ENCODE peak calls at places on chromosomes 12 and 14, in seven cellular contexts. R is activated CD8-positive, alpha-beta memory T cell treated with anti-CD3 and anti-CD28 coated beads, Interleukin-2, amount 50 U/mL, for 4 hours; K is activated CD4-positive, alpha-beta memory T cell treated with anti-CD3 and anti-CD28 coated beads, Interleukin-2, amount 10 ng/mL, durations not matched to agents 7 days and 5 days; Y is iPS DF 19.7; I is stimulated activated CD8-positive, alpha-beta memory T cell treated with anti-CD3 and anti-CD28 coated beads, Interleukin-15, amount 100 ng/mL, for 24 hours; S is activated T-cell treated with anti-CD3 and anti-CD28 coated beads, Interleukin-2, amount 50 U/mL, for 24 hours; N is NCI-H1105. J is an unnamed sample.

GRCh38 chr14:53501361-53502320 is 348.5 kb upstream of the DDHD1 start:
- DNase-seq in N (no peak), R (no peak), I (no peak), S (no peak), Y (no peak), K (no peak), J (no peak)

GRCh38 chr12:12016284-12017100 is 54.2 kb upstream of the BCL2L14 start:
- DNase-seq in K (no peak), Y (no peak), R (no peak), N (no peak), I (no peak), S (peak), J (no peak)

GRCh38 chr12:116317986-116318737 is 40.7 kb upstream of the MED13L start:
- DNase-seq in Y (no peak), I (no peak), S (no peak), N (no peak), R (no peak), K (no peak), J (no peak)

GRCh38 chr12:9674226-9674590 is 4.7 kb downstream of the CLEC2D start:
- DNase-seq in S (peak), K (peak), N (no peak), R (no peak), I (no peak), Y (no peak), J (no peak)

GRCh38 chr14:103273145-103273846 is 60.7 kb upstream of the EIF5 start:
- DNase-seq in N (no peak), S (no peak), K (no peak), Y (no peak), I (no peak), R (no peak), J (peak)

GRCh38 chr12:123131291-123131831 is 19.5 kb downstream of the PITPNM2 start:
- DNase-seq in K (no peak), R (no peak), S (no peak), I (no peak), N (peak), Y (no peak), J (peak)

GRCh38 chr12:94571556-94571955 is 78.8 kb downstream of the TMCC3 start:
- DNase-seq in Y (no peak), R (no peak), K (no peak), S (no peak), I (no peak), N (no peak), J (peak)

GRCh38 chr12:26304273-26304672 is 108.9 kb downstream of the SSPN start:
- DNase-seq in N (no peak), R (no peak), Y (no peak), K (no peak), S (no peak), I (no peak), J (no peak)

GRCh38 chr14:67285876-67286452 is 44.7 kb downstream of the PALS1 start:
- DNase-seq in R (no peak), Y (no peak), I (no peak), N (peak), S (no peak), K (no peak), J (no peak)

GRCh38 chr12:30975581-30975980 is 49.0 kb downstream of the TSPAN11 start:
- DNase-seq in R (no peak), Y (no peak), I (no peak), S (no peak), N (no peak), K (no peak), J (no peak)

GRCh38 chr14:37081220-37081619 is 91.2 kb downstream of the SLC25A21 start:
- DNase-seq in S (no peak), I (no peak), Y (no peak), R (no peak), N (no peak), K (no peak), J (no peak)

GRCh38 chr14:66403183-66403582 is 83.0 kb upstream of the CCDC196 start:
- DNase-seq in K (no peak), I (no peak), Y (no peak), R (no peak), S (no peak), N (peak), J (no peak)

GRCh38 chr14:71758198-71758955 is 173.9 kb upstream of the RGS6 start:
- DNase-seq in N (no peak), K (no peak), I (no peak), Y (no peak), S (no peak), R (no peak), J (no peak)

GRCh38 chr12:34393821-34394150 is 371.5 kb downstream of the ALG10 start:
- DNase-seq in N (no peak), I (no peak), K (no peak), R (peak), Y (no peak), S (peak), J (no peak)

GRCh38 chr12:114692558-114693531 is 8.9 kb upstream of the TBX3 start:
- DNase-seq in S (no peak), N (no peak), K (no peak), Y (no peak), R (no peak), I (no peak), J (no peak)

GRCh38 chr14:65095633-65096205 is 6.6 kb downstream of the MAX start:
- DNase-seq in Y (no peak), N (peak), I (no peak), K (no peak), S (no peak), R (no peak), J (peak)

GRCh38 chr12:48816148-48816854 is 2.0 kb upstream of the CACNB3 start:
- DNase-seq in S (no peak), I (no peak), R (no peak), K (no peak), Y (no peak), N (no peak), J (peak)

GRCh38 chr14:23636317-23637211 is at the start of gene DHRS2:
- DNase-seq in Y (no peak), K (no peak), I (no peak), R (no peak), N (no peak), S (no peak), J (no peak)

GRCh38 chr12:61870658-61871559 is 389.3 kb upstream of the USP15 start:
- DNase-seq in Y (no peak), N (no peak), I (no peak), S (no peak), R (no peak), K (peak), J (no peak)

GRCh38 chr14:53430870-53431269 is 277.7 kb upstream of the DDHD1 start:
- DNase-seq in S (no peak), N (no peak), Y (no peak), R (no peak), K (no peak), I (no peak), J (no peak)

GRCh38 chr12:1836854-1837411 is 16.6 kb downstream of the LRTM2 start:
- DNase-seq in Y (no peak), N (no peak), K (no peak), S (no peak), I (no peak), R (no peak), J (no peak)

GRCh38 chr12:57890191-57891120 is 43.9 kb upstream of the CTDSP2 start:
- DNase-seq in N (no peak), R (no peak), K (no peak), I (no peak), Y (no peak), S (no peak), J (no peak)

GRCh38 chr12:108611884-108612415 is 14.1 kb upstream of the TMEM119 start:
- DNase-seq in Y (peak), S (peak), N (no peak), R (peak), K (peak), I (no peak), J (no peak)

GRCh38 chr14:104093366-104094055 is 8.0 kb downstream of the ASPG start:
- DNase-seq in K (no peak), I (no peak), Y (no peak), R (no peak), S (no peak), N (no peak), J (peak)

GRCh38 chr14:105880616-105881015 is 354.2 kb downstream of the TMEM121 start:
- DNase-seq in K (no peak), Y (no peak), N (no peak), R (peak), S (peak), I (no peak), J (peak)

GRCh38 chr12:47244730-47245285 is 165.0 kb upstream of the AMIGO2 start:
- DNase-seq in I (no peak), S (no peak), K (no peak), N (no peak), R (no peak), Y (no peak), J (no peak)

GRCh38 chr12:6765634-6766581 is at the start of gene PTMS:
- DNase-seq in Y (no peak), I (no peak), S (peak), K (no peak), N (peak), R (no peak), J (peak)

GRCh38 chr12:132921685-132922084 is 34.3 kb upstream of the CHFR start:
- DNase-seq in Y (no peak), S (no peak), I (no peak), K (no peak), N (no peak), R (no peak), J (no peak)

GRCh38 chr12:95836185-95836609 is 22.6 kb upstream of the SNRPF start:
- DNase-seq in K (no peak), I (no peak), R (no peak), S (no peak), N (peak), Y (no peak), J (no peak)

GRCh38 chr14:29721586-29721985 is 206.1 kb downstream of the PRKD1 start:
- DNase-seq in S (no peak), K (no peak), R (no peak), I (no peak), Y (no peak), N (no peak), J (no peak)

GRCh38 chr14:98494582-98494981 is 777.4 kb downstream of the BCL11B start:
- DNase-seq in R (no peak), N (no peak), Y (no peak), S (no peak), I (no peak), K (peak), J (no peak)

GRCh38 chr12:85627584-85627983 is 208.6 kb downstream of the RASSF9 start:
- DNase-seq in S (no peak), R (no peak), N (no peak), K (no peak), I (no peak), Y (no peak), J (no peak)

GRCh38 chr14:80393766-80394165 is 182.5 kb upstream of the DIO2 start:
- DNase-seq in Y (no peak), R (no peak), I (no peak), K (no peak), S (no peak), N (no peak), J (no peak)

GRCh38 chr12:69880566-69880965 is 55.5 kb downstream of the MYRFL start:
- DNase-seq in R (no peak), Y (no peak), S (no peak), I (no peak), N (no peak), K (no peak), J (no peak)

GRCh38 chr14:54348001-54348611 is 48.7 kb upstream of the CDKN3 start:
- DNase-seq in N (peak), K (no peak), R (no peak), S (no peak), Y (no peak), I (no peak), J (no peak)

GRCh38 chr12:120413901-120414695 is 23.8 kb upstream of the COX6A1 start:
- DNase-seq in N (no peak), S (no peak), R (no peak), I (no peak), K (no peak), Y (peak), J (peak)

GRCh38 chr14:64671591-64671990 is 32.6 kb upstream of the PLEKHG3 start:
- DNase-seq in R (no peak), K (no peak), N (peak), S (no peak), I (no peak), Y (no peak), J (no peak)

GRCh38 chr12:9064815-9065606 is 50.7 kb downstream of the A2M start:
- DNase-seq in S (no peak), N (no peak), K (no peak), R (no peak), Y (peak), I (no peak), J (peak)

J was measured in left colon.